ENCODE peak calls at places on chromosomes 4 and X, in seven cellular contexts. One of them, this sample, is unnamed.

GRCh38 chrX:24828147-24828546 is 134.4 kb downstream of the POLA1 start:
- DNase-seq in GM12892: no peak
- DNase-seq in GM12878: no peak
- DNase-seq in SK-N-SH: no peak
- DNase-seq in H1: no peak
- DNase-seq in HepG2: no peak
- DNase-seq in K562: no peak
- DNase-seq in this sample: no peak

GRCh38 chr4:11608992-11609391 is 180.3 kb upstream of the HS3ST1 start:
- DNase-seq in K562: no peak
- DNase-seq in GM12892: no peak
- DNase-seq in H1: no peak
- DNase-seq in GM12878: no peak
- DNase-seq in SK-N-SH: no peak
- DNase-seq in HepG2: no peak
- DNase-seq in this sample: no peak

GRCh38 chrX:44459501-44459900 is 83.2 kb downstream of the FUNDC1 start:
- DNase-seq in K562: no peak
- DNase-seq in HepG2: peak
- DNase-seq in H1: no peak
- DNase-seq in SK-N-SH: no peak
- DNase-seq in GM12892: no peak
- DNase-seq in GM12878: no peak
- DNase-seq in this sample: no peak

GRCh38 chr4:31518796-31519250 is 798.7 kb downstream of the PCDH7 start:
- DNase-seq in K562: no peak
- DNase-seq in GM12892: no peak
- DNase-seq in SK-N-SH: no peak
- DNase-seq in GM12878: no peak
- DNase-seq in HepG2: no peak
- DNase-seq in H1: no peak
- DNase-seq in this sample: no peak

GRCh38 chr4:174672276-174672675 is 150.0 kb upstream of the HPGD start:
- DNase-seq in GM12878: no peak
- DNase-seq in HepG2: no peak
- DNase-seq in SK-N-SH: no peak
- DNase-seq in GM12892: no peak
- DNase-seq in H1: no peak
- DNase-seq in K562: no peak
- DNase-seq in this sample: no peak

GRCh38 chr4:32226733-32227132 is 1506.6 kb downstream of the PCDH7 start:
- DNase-seq in GM12878: no peak
- DNase-seq in K562: no peak
- DNase-seq in HepG2: no peak
- DNase-seq in SK-N-SH: no peak
- DNase-seq in GM12892: no peak
- DNase-seq in H1: no peak
- DNase-seq in this sample: no peak

GRCh38 chr4:25213327-25213979 is 20.4 kb upstream of the PI4K2B start:
- DNase-seq in K562: no peak
- DNase-seq in SK-N-SH: no peak
- DNase-seq in HepG2: no peak
- DNase-seq in GM12892: no peak
- DNase-seq in H1: no peak
- DNase-seq in GM12878: no peak
- DNase-seq in this sample: no peak

GRCh38 chr4:113077611-113078010 is 28.2 kb downstream of the ANK2 start:
- DNase-seq in SK-N-SH: peak
- DNase-seq in GM12878: no peak
- DNase-seq in HepG2: no peak
- DNase-seq in K562: no peak
- DNase-seq in GM12892: no peak
- DNase-seq in H1: no peak
- DNase-seq in this sample: no peak

GRCh38 chr4:101078950-101079349 is 268.4 kb downstream of the PPP3CA start:
- DNase-seq in GM12892: no peak
- DNase-seq in SK-N-SH: no peak
- DNase-seq in H1: no peak
- DNase-seq in HepG2: no peak
- DNase-seq in K562: no peak
- DNase-seq in GM12878: no peak
- DNase-seq in this sample: no peak

GRCh38 chr4:54063224-54063623 is 1.2 kb downstream of the CHIC2 start:
- DNase-seq in HepG2: peak
- DNase-seq in SK-N-SH: no peak
- DNase-seq in GM12878: no peak
- DNase-seq in K562: no peak
- DNase-seq in H1: no peak
- DNase-seq in GM12892: no peak
- DNase-seq in this sample: no peak

GRCh38 chr4:113739197-113739596 is 22.3 kb downstream of the CAMK2D start:
- DNase-seq in SK-N-SH: no peak
- DNase-seq in H1: no peak
- DNase-seq in K562: no peak
- DNase-seq in HepG2: no peak
- DNase-seq in GM12892: no peak
- DNase-seq in GM12878: no peak
- DNase-seq in this sample: no peak

GRCh38 chr4:55398966-55399365 is 3.2 kb downstream of the TMEM165 start:
- DNase-seq in SK-N-SH: peak
- DNase-seq in HepG2: peak
- DNase-seq in GM12892: no peak
- DNase-seq in K562: no peak
- DNase-seq in H1: no peak
- DNase-seq in GM12878: no peak
- DNase-seq in this sample: no peak

GRCh38 chrX:124736553-124737240 is 390.3 kb downstream of the SH2D1A start:
- DNase-seq in GM12892: no peak
- DNase-seq in GM12878: no peak
- DNase-seq in SK-N-SH: no peak
- DNase-seq in HepG2: no peak
- DNase-seq in H1: peak
- DNase-seq in K562: no peak
- DNase-seq in this sample: no peak

GRCh38 chr4:100391913-100392312 is 125.9 kb downstream of the EMCN start:
- DNase-seq in K562: no peak
- DNase-seq in H1: no peak
- DNase-seq in GM12878: no peak
- DNase-seq in GM12892: no peak
- DNase-seq in SK-N-SH: no peak
- DNase-seq in HepG2: no peak
- DNase-seq in this sample: no peak

GRCh38 chr4:79651516-79651915 is 243.5 kb upstream of the GK2 start:
- DNase-seq in SK-N-SH: no peak
- DNase-seq in GM12892: no peak
- DNase-seq in GM12878: no peak
- DNase-seq in K562: no peak
- DNase-seq in H1: no peak
- DNase-seq in HepG2: peak
- DNase-seq in this sample: no peak

GRCh38 chr4:4641661-4642180 is 99.9 kb upstream of the STX18 start:
- DNase-seq in HepG2: peak
- DNase-seq in H1: peak
- DNase-seq in GM12892: no peak
- DNase-seq in K562: no peak
- DNase-seq in SK-N-SH: no peak
- DNase-seq in GM12878: no peak
- DNase-seq in this sample: no peak

GRCh38 chr4:338759-339097 is 1.1 kb downstream of the ZNF141 start:
- DNase-seq in GM12892: no peak
- DNase-seq in HepG2: no peak
- DNase-seq in GM12878: no peak
- DNase-seq in K562: no peak
- DNase-seq in H1: peak
- DNase-seq in SK-N-SH: no peak
- DNase-seq in this sample: no peak
- TF ChIP-seq TAF1 in GM12892: no peak
- TF ChIP-seq TAF1 in HepG2: no peak
- TF ChIP-seq TAF1 in GM12878: no peak
- TF ChIP-seq TAF1 in K562: no peak
- TF ChIP-seq TAF1 in H1: no peak
- TF ChIP-seq TAF1 in SK-N-SH: no peak
- TF ChIP-seq TAF1 in this sample: no peak

GRCh38 chrX:120299928-120300327 is 11.3 kb downstream of the TMEM255A start:
- DNase-seq in H1: no peak
- DNase-seq in GM12892: no peak
- DNase-seq in SK-N-SH: no peak
- DNase-seq in HepG2: peak
- DNase-seq in GM12878: no peak
- DNase-seq in K562: no peak
- DNase-seq in this sample: no peak

GRCh38 chrX:120304241-120304640 is 7.0 kb downstream of the TMEM255A start:
- DNase-seq in GM12878: no peak
- DNase-seq in HepG2: no peak
- DNase-seq in SK-N-SH: no peak
- DNase-seq in H1: no peak
- DNase-seq in K562: no peak
- DNase-seq in GM12892: no peak
- DNase-seq in this sample: no peak

GRCh38 chrX:120301497-120301896 is 9.8 kb downstream of the TMEM255A start:
- DNase-seq in HepG2: no peak
- DNase-seq in GM12878: no peak
- DNase-seq in H1: no peak
- DNase-seq in GM12892: no peak
- DNase-seq in K562: no peak
- DNase-seq in SK-N-SH: no peak
- DNase-seq in this sample: no peak

GRCh38 chrX:120302434-120302833 is 8.8 kb downstream of the TMEM255A start:
- DNase-seq in SK-N-SH: no peak
- DNase-seq in HepG2: no peak
- DNase-seq in GM12878: peak
- DNase-seq in H1: no peak
- DNase-seq in GM12892: no peak
- DNase-seq in K562: no peak
- DNase-seq in this sample: no peak

GRCh38 chrX:120301960-120302359 is 9.3 kb downstream of the TMEM255A start:
- DNase-seq in SK-N-SH: no peak
- DNase-seq in HepG2: no peak
- DNase-seq in K562: no peak
- DNase-seq in GM12892: no peak
- DNase-seq in GM12878: no peak
- DNase-seq in H1: no peak
- DNase-seq in this sample: no peak
- TF ChIP-seq TAF1 in SK-N-SH: no peak
- TF ChIP-seq TAF1 in HepG2: no peak
- TF ChIP-seq TAF1 in K562: no peak
- TF ChIP-seq TAF1 in GM12892: no peak
- TF ChIP-seq TAF1 in GM12878: no peak
- TF ChIP-seq TAF1 in H1: no peak
- TF ChIP-seq TAF1 in this sample: no peak

GRCh38 chr4:150209140-150209829 is 131.0 kb downstream of the DCLK2 start:
- DNase-seq in GM12878: no peak
- DNase-seq in HepG2: peak
- DNase-seq in H1: peak
- DNase-seq in GM12892: no peak
- DNase-seq in SK-N-SH: peak
- DNase-seq in K562: peak
- DNase-seq in this sample: peak
- TF ChIP-seq TAF1 in GM12878: no peak
- TF ChIP-seq TAF1 in HepG2: no peak
- TF ChIP-seq TAF1 in H1: no peak
- TF ChIP-seq TAF1 in GM12892: no peak
- TF ChIP-seq TAF1 in SK-N-SH: no peak
- TF ChIP-seq TAF1 in K562: no peak
- TF ChIP-seq TAF1 in this sample: no peak

GRCh38 chr4:52135166-52135565 is 84.1 kb downstream of the SPATA18 start:
- DNase-seq in GM12878: no peak
- DNase-seq in K562: no peak
- DNase-seq in GM12892: no peak
- DNase-seq in HepG2: no peak
- DNase-seq in SK-N-SH: no peak
- DNase-seq in H1: no peak
- DNase-seq in this sample: no peak
- TF ChIP-seq TAF1 in GM12878: no peak
- TF ChIP-seq TAF1 in K562: no peak
- TF ChIP-seq TAF1 in GM12892: no peak
- TF ChIP-seq TAF1 in HepG2: no peak
- TF ChIP-seq TAF1 in SK-N-SH: no peak
- TF ChIP-seq TAF1 in H1: no peak
- TF ChIP-seq TAF1 in this sample: no peak

GRCh38 chr4:140721088-140721421 is 35.1 kb downstream of the TBC1D9 start:
- DNase-seq in GM12878: no peak
- DNase-seq in HepG2: no peak
- DNase-seq in K562: no peak
- DNase-seq in SK-N-SH: no peak
- DNase-seq in H1: no peak
- DNase-seq in GM12892: no peak
- DNase-seq in this sample: no peak
- TF ChIP-seq TAF1 in GM12878: no peak
- TF ChIP-seq TAF1 in HepG2: no peak
- TF ChIP-seq TAF1 in K562: no peak
- TF ChIP-seq TAF1 in SK-N-SH: no peak
- TF ChIP-seq TAF1 in H1: no peak
- TF ChIP-seq TAF1 in GM12892: no peak
- TF ChIP-seq TAF1 in this sample: peak

DNA sequence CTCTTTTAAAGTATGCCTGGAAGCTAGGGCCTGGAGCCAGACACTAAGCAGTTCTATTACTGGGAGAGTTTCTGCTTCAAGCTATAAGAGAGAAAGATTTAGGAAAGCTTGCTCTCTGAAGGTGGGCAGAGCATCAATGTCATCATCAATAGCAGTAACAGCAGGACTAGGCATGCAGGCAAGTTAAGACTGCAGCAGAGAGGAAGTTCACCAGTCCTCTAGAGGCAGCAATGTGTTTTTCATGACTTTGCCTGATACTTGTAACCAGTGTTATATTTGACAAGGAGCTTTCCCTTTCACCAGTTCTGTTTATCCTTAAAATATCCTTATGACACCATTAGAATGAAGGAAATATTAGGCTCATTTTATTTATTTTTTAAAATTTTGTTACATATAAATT is 237.9 kb downstream of the KCTD8 start:
- DNase-seq in GM12878: no peak
- DNase-seq in HepG2: no peak
- DNase-seq in GM12892: no peak
- DNase-seq in SK-N-SH: no peak
- DNase-seq in K562: no peak
- DNase-seq in H1: no peak
- DNase-seq in this sample: no peak
- TF ChIP-seq TAF1 in GM12878: no peak
- TF ChIP-seq TAF1 in HepG2: no peak
- TF ChIP-seq TAF1 in GM12892: no peak
- TF ChIP-seq TAF1 in SK-N-SH: no peak
- TF ChIP-seq TAF1 in K562: no peak
- TF ChIP-seq TAF1 in H1: no peak
- TF ChIP-seq TAF1 in this sample: no peak

GRCh38 chr4:5660185-5660584 is 48.2 kb downstream of the EVC2 start:
- DNase-seq in GM12892: no peak
- DNase-seq in K562: no peak
- DNase-seq in SK-N-SH: no peak
- DNase-seq in GM12878: no peak
- DNase-seq in HepG2: no peak
- DNase-seq in H1: no peak
- DNase-seq in this sample: no peak
- TF ChIP-seq TAF1 in GM12892: no peak
- TF ChIP-seq TAF1 in K562: no peak
- TF ChIP-seq TAF1 in SK-N-SH: no peak
- TF ChIP-seq TAF1 in GM12878: no peak
- TF ChIP-seq TAF1 in HepG2: no peak
- TF ChIP-seq TAF1 in H1: no peak
- TF ChIP-seq TAF1 in this sample: no peak